ENCODE peak calls at places on chromosomes 5 and 9, in nine cellular contexts. V, L, R, S, F, I, T, X and U are unnamed samples.

GRCh38 chr5:10595305-10595677 is 31.4 kb downstream of the ANKRD33B start:
- DNase-seq in F (no peak), V (no peak), S (no peak), X (no peak), L (no peak), T (no peak), R (no peak), I (no peak), U (no peak)

GRCh38 chr5:157511656-157512644 is 51.9 kb downstream of the NIPAL4 start:
- DNase-seq in X (peak; percentile 73), L (peak; percentile 93), S (peak; percentile 49), R (peak; percentile 82), F (peak; percentile 90), T (peak; percentile 74), V (peak; percentile 99), I (peak; percentile 75), U (peak; percentile 83)

GRCh38 chr5:83877911-83878706 is 157.5 kb upstream of the HAPLN1 start:
- DNase-seq in S (no peak), I (no peak), F (no peak), T (no peak), R (no peak), X (no peak), V (no peak), L (no peak), U (no peak)

GRCh38 chr5:179497636-179498365 is 52.6 kb upstream of the RUFY1 start:
- DNase-seq in F (no peak), X (no peak), R (no peak), V (no peak), S (no peak), T (no peak), I (no peak), L (no peak), U (no peak)

GRCh38 chr9:32427111-32427873 is 42.8 kb downstream of the ACO1 start:
- DNase-seq in F (no peak), S (no peak), I (no peak), X (no peak), L (no peak), R (no peak), V (no peak), T (peak; percentile 74), U (no peak)

GRCh38 chr5:93078082-93079038 is 502.7 kb downstream of the NR2F1-AS1 start:
- DNase-seq in L (peak; percentile 21), R (no peak), I (peak; percentile 33), F (peak; percentile 53), S (peak; percentile 17), X (no peak), V (peak; percentile 85), T (peak; percentile 25), U (peak; percentile 13)

GRCh38 chr5:1214936-1215220 is 10.3 kb upstream of the SLC6A18 start:
- DNase-seq in L (no peak), S (no peak), V (no peak), T (no peak), X (no peak), F (peak; percentile 14), R (no peak), I (no peak), U (no peak)

GRCh38 chr9:70257991-70258691 is 637 bp upstream of the SMC5 start:
- DNase-seq in I (no peak), T (peak; percentile 80), L (no peak), F (no peak), X (peak; percentile 60), S (peak; percentile 78), V (peak; percentile 64), R (peak; percentile 32), U (peak; percentile 64)

DNA sequence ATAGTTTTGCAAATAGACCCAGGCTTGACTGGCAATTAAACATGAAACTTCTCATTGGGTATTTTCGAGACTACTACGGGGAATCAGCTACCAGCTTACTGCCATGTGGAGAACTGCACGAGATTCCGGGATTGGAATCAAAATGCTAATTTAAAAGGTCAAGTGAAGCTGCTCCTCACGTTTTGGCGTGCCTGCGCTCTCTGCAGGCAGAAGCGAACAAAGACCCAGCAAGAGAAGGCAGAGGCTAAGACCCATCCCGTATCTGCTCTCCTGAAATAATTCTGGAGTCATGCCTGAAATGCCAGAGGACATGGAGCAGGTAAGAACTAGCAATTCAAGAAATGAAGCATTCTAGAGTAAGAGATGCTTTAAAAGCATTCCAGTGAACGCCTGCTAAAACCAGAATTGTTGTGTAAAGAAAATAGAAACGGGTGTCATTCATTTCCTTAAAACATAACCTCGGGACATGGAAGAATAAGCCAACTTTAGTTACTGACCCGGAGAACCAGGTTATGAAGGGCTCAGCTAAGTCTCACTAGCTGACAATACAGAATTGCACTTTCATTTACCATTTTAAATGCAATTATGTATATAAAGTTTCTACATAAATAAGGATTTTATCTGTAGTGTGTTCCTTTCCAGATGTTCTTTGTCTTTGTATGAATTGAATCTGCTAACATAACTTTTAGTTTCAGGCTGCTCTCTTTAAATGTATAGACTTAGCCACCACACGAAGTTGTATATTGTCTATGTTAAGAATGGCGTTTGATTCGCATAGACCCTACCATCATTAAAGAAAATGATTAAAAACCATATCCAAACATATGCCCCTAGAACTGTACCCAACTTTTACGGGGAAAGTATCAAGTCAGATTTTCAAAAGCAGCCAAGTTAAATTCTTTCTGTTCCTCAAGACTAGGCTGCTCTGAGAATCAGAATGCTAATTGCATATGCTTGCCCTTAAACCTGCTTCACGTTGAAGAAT is 2.0 kb upstream of the MAT2B start:
- DNase-seq in V (peak; percentile 82), X (no peak), R (peak; percentile 35), T (peak; percentile 57), S (peak; percentile 51), F (peak; percentile 71), I (peak; percentile 54), L (peak; percentile 48), U (no peak)
- TF ChIP-seq POLR2A in V (no peak), X (no peak), R (no peak), T (no peak), S (no peak), F (peak; percentile 40), I (peak; percentile 32), L (no peak), U (no peak)

GRCh38 chr5:36244076-36244475 is 2.4 kb upstream of the NADK2 start:
- DNase-seq in X (no peak), I (no peak), F (no peak), V (no peak), S (no peak), T (no peak), L (no peak), R (no peak), U (no peak)

GRCh38 chr5:36243653-36244052 is 1.9 kb upstream of the NADK2 start:
- DNase-seq in T (no peak), R (no peak), I (no peak), V (no peak), X (no peak), F (no peak), S (no peak), L (no peak), U (no peak)

GRCh38 chr5:36240779-36241635 is 718 bp downstream of the NADK2 start:
- DNase-seq in L (peak; percentile 83), F (peak; percentile 82), S (peak; percentile 49), T (peak; percentile 64), R (peak; percentile 31), X (peak; percentile 54), V (peak; percentile 82), I (peak; percentile 41), U (peak; percentile 61)

GRCh38 chr5:36242534-36243144 is 914 bp upstream of the NADK2 start:
- DNase-seq in R (no peak), X (no peak), V (no peak), F (no peak), L (peak; percentile 48), I (no peak), S (no peak), T (no peak), U (no peak)

DNA sequence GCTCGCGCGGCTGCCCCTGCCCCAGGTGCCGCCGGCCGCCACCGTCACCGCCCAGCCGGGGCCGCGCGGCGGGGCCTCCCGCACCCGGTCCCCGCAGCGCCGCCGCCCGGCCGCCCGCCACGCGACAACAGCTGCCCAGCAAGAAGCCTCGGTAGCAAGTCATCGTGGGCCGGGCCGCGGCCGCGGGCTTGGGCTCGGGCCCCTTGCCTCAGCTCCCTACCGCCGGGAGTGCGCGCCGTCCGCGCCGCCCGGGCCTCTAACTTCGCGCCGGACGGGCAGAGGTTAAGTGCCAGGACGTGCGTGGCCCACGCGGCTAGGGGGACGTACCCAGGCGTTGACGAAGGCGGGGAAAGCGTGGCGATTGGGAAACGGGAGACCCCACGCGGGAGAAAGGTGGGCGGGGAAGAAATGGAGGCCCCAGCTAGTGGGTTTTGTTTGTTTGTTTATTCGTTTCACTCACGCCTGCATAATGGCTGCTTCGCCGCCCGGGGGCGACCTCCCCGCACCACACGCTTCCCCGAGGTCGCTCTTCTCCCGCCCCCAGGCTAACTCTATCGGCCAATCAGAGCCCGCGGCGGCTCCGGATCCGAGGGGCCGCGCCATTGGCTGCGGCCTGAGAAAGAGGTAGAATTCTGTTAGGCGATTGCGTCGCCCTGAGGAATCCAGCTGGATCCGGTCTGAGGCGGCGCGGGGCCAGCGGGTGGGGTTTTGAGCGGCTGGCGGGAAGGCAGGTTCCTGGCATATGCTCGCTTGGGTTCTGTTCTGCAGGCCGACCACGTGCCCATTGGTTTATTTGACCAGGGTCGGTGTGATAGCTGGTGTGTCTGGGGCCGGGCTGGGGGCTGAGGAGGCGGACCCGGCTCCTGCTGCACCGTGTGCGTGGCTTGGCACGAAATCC is at the start of gene NADK2:
- DNase-seq in R (peak; percentile 92), F (peak; percentile 96), S (peak; percentile 95), V (peak; percentile 98), I (peak; percentile 87), L (peak; percentile 97), T (peak; percentile 94), X (peak; percentile 94), U (peak; percentile 96)
- TF ChIP-seq POLR2A in R (peak; percentile 95), F (peak; percentile 86), S (peak; percentile 89), V (peak; percentile 51), I (peak; percentile 87), L (peak; percentile 90), T (peak; percentile 9), X (peak; percentile 52), U (peak; percentile 96)

GRCh38 chr9:104836767-104837166 is 72.8 kb downstream of the NIPSNAP3B start:
- DNase-seq in I (no peak), T (peak; percentile 33), S (no peak), F (no peak), R (no peak), L (no peak), V (no peak), X (no peak), U (no peak)

GRCh38 chr9:104835163-104835562 is 71.2 kb downstream of the NIPSNAP3B start:
- DNase-seq in X (no peak), R (no peak), I (no peak), S (no peak), T (no peak), L (no peak), V (no peak), F (no peak), U (no peak)

GRCh38 chr9:104836235-104836634 is 72.3 kb downstream of the NIPSNAP3B start:
- DNase-seq in I (no peak), T (no peak), S (no peak), X (no peak), F (no peak), V (no peak), R (no peak), L (no peak), U (no peak)

GRCh38 chr9:104831681-104832080 is 67.8 kb downstream of the NIPSNAP3B start:
- DNase-seq in V (no peak), L (no peak), X (no peak), I (no peak), T (no peak), F (no peak), S (no peak), R (no peak), U (peak; percentile 41)

DNA sequence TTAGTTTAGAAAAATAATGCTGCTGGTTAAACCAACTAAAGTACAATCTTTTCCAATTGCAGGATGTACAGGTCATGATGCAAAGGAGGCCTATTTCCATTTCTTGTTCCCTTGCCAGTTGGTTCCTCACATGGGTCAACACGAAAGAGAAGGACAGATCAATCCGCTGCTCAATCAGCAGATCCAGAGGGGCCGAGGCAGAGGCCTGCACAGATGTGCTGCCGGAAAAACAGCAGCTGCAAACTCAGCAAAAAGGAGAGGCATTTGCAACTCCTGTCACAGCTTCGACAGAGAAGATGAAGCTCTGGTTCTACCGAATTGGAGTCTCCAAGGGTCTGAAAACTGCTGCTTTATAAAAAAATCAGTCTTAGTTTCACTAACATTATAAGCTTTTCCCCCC is 69.8 kb downstream of the NIPSNAP3B start:
- DNase-seq in X (no peak), L (no peak), I (no peak), V (no peak), R (no peak), S (no peak), T (no peak), F (no peak), U (no peak)
- TF ChIP-seq POLR2A in X (no peak), L (no peak), I (no peak), V (no peak), R (no peak), S (no peak), T (no peak), F (no peak), U (no peak)

GRCh38 chr5:58932057-58932594 is 349.3 kb downstream of the RAB3C start:
- DNase-seq in X (no peak), R (no peak), L (no peak), T (no peak), I (peak; percentile 42), S (no peak), V (no peak), F (no peak), U (no peak)
- TF ChIP-seq POLR2A in X (no peak), R (no peak), L (no peak), T (no peak), I (no peak), S (no peak), V (no peak), F (no peak), U (no peak)